ENCODE peak calls at places on chromosomes 12 and 14, in nine cellular contexts. M, S, A, I, Q, G, J, U and B are unnamed samples.

GRCh38 chr14:27389402-27389801 is 791.6 kb upstream of the NOVA1 start:
- DNase-seq in G (no peak), S (no peak), M (no peak), I (no peak), Q (no peak), J (no peak), U (no peak), A (no peak), B (no peak)

GRCh38 chr14:104422301-104423223 is 157.0 kb upstream of the C14orf180 start:
- DNase-seq in Q (no peak), U (no peak), G (no peak), S (no peak), A (no peak), J (peak), I (no peak), M (no peak), B (peak)

GRCh38 chr14:39576258-39576657 is 144.0 kb upstream of the FBXO33 start:
- DNase-seq in J (no peak), M (no peak), A (no peak), G (no peak), Q (no peak), I (no peak), U (no peak), S (no peak), B (no peak)

GRCh38 chr12:4825139-4825858 is 84.4 kb upstream of the KCNA1 start:
- DNase-seq in S (no peak), I (no peak), A (no peak), U (no peak), G (peak), Q (peak), M (no peak), J (no peak), B (no peak)

GRCh38 chr14:96920023-96920422 is 122.8 kb downstream of the VRK1 start:
- DNase-seq in M (no peak), S (no peak), J (no peak), I (no peak), A (no peak), Q (no peak), U (no peak), G (no peak), B (no peak)

GRCh38 chr14:68464716-68465115 is 328.2 kb downstream of the ZFP36L1 start:
- DNase-seq in G (no peak), U (no peak), J (no peak), M (no peak), Q (no peak), I (no peak), S (no peak), A (no peak), B (no peak)

GRCh38 chr12:52084491-52085231 is 5.2 kb downstream of the SMIM41 start:
- DNase-seq in G (no peak), M (no peak), U (no peak), S (no peak), A (no peak), I (no peak), J (no peak), Q (no peak), B (no peak)

GRCh38 chr14:105303949-105304348 is 3.1 kb upstream of the BRF1 start:
- DNase-seq in A (no peak), Q (no peak), I (no peak), U (no peak), S (no peak), G (no peak), M (no peak), J (no peak), B (no peak)

GRCh38 chr14:92323031-92323915 is at the start of gene SLC24A4:
- DNase-seq in J (no peak), A (no peak), S (no peak), I (peak), U (peak), G (no peak), M (peak), Q (peak), B (no peak)

GRCh38 chr14:38143651-38144505 is 63.8 kb upstream of the SSTR1 start:
- DNase-seq in G (no peak), I (no peak), A (no peak), J (no peak), Q (no peak), S (no peak), U (no peak), M (no peak), B (no peak)

GRCh38 chr14:99015833-99016232 is 256.2 kb downstream of the BCL11B start:
- DNase-seq in A (no peak), M (no peak), I (no peak), U (no peak), Q (no peak), J (no peak), G (no peak), S (no peak), B (no peak)

GRCh38 chr14:72196237-72196636 is 264.0 kb downstream of the RGS6 start:
- DNase-seq in A (no peak), S (no peak), J (no peak), G (no peak), Q (no peak), I (no peak), M (no peak), U (no peak), B (no peak)

GRCh38 chr14:32561520-32561919 is 232.4 kb downstream of the AKAP6 start:
- DNase-seq in G (no peak), I (peak), U (peak), Q (no peak), M (no peak), A (no peak), S (no peak), J (no peak), B (no peak)

GRCh38 chr14:44895716-44896115 is 66.0 kb downstream of the KLHL28 start:
- DNase-seq in U (peak), A (no peak), J (no peak), I (no peak), Q (no peak), M (no peak), G (no peak), S (no peak), B (no peak)

GRCh38 chr14:103199141-103199540 is 75.9 kb downstream of the TNFAIP2 start:
- DNase-seq in M (no peak), I (no peak), S (no peak), G (no peak), A (no peak), Q (no peak), U (peak), J (no peak), B (no peak)

GRCh38 chr14:37036669-37037341 is 135.6 kb downstream of the SLC25A21 start:
- DNase-seq in Q (peak), A (no peak), G (no peak), S (no peak), U (no peak), I (no peak), J (no peak), M (no peak), B (no peak)

GRCh38 chr14:81220488-81220766 is 332 bp downstream of the GTF2A1 start:
- DNase-seq in A (no peak), U (no peak), I (no peak), G (no peak), M (no peak), S (no peak), J (no peak), Q (no peak), B (no peak)

GRCh38 chr14:101444116-101444515 is 117.2 kb upstream of the DIO3 start:
- DNase-seq in U (peak), A (no peak), G (no peak), J (no peak), M (no peak), I (no peak), Q (no peak), S (no peak), B (no peak)